ENCODE peak calls at places on chromosome 3, in seven cellular contexts. H is suprapubic skin, A is mucosa of descending colon, W is breast epithelium, Y is heart right ventricle, D is ovary, Q is left ventricle myocardium inferior. S is an unnamed sample.

GRCh38 chr3:159390656-159391055 is 588.8 kb downstream of the MFSD1 start:
- DNase-seq in D (no peak), A (no peak), Q (no peak), Y (no peak), W (no peak), H (no peak), S (no peak)

GRCh38 chr3:168096210-168096795 is 579 bp upstream of the GOLIM4 start:
- DNase-seq in Q (peak; percentile 33), W (no peak), A (peak; percentile 59), Y (peak; percentile 36), H (peak; percentile 78), D (no peak), S (peak; percentile 59)

GRCh38 chr3:107263269-107264021 is 113.8 kb upstream of the CCDC54 start:
- DNase-seq in W (no peak), D (peak; percentile 36), H (no peak), A (no peak), Q (no peak), Y (no peak), S (no peak)

GRCh38 chr3:69304396-69304795 is 81.5 kb downstream of the FRMD4B start:
- DNase-seq in Y (no peak), W (no peak), D (no peak), A (no peak), H (no peak), Q (no peak), S (no peak)

GRCh38 chr3:111936191-111936841 is 42.5 kb upstream of the ABHD10 start:
- DNase-seq in A (no peak), D (no peak), H (no peak), Q (no peak), W (no peak), Y (no peak), S (no peak)

GRCh38 chr3:124213641-124214040 is 221.7 kb upstream of the ROPN1 start:
- DNase-seq in Y (no peak), Q (no peak), H (no peak), W (no peak), A (no peak), D (no peak), S (no peak)

GRCh38 chr3:197545111-197545510 is 10.7 kb downstream of the BDH1 start:
- DNase-seq in Y (no peak), H (no peak), D (no peak), W (no peak), Q (no peak), A (no peak), S (no peak)

GRCh38 chr3:196203833-196204232 is 7.4 kb downstream of the ZDHHC19 start:
- DNase-seq in Y (no peak), W (no peak), D (no peak), Q (no peak), A (no peak), H (no peak), S (no peak)

GRCh38 chr3:157156844-157157635 is 2.9 kb downstream of the CCNL1 start:
- DNase-seq in Y (no peak), Q (no peak), H (no peak), D (no peak), A (no peak), W (no peak), S (no peak)

GRCh38 chr3:194389269-194389668 is 9.8 kb downstream of the GP5 start:
- DNase-seq in A (no peak), W (no peak), Y (no peak), H (peak; percentile 72), Q (no peak), D (no peak), S (no peak)

GRCh38 chr3:170425491-170426239 is 7.0 kb downstream of the CLDN11 start:
- DNase-seq in D (no peak), W (peak; percentile 51), Q (no peak), A (no peak), H (no peak), Y (no peak), S (no peak)

GRCh38 chr3:126499401-126499800 is 18.2 kb downstream of the UROC1 start:
- DNase-seq in D (no peak), Q (no peak), H (no peak), W (no peak), Y (no peak), A (no peak), S (peak; percentile 36)

GRCh38 chr3:179321585-179322322 is 1.1 kb upstream of the ZNF639 start:
- DNase-seq in Q (no peak), H (no peak), A (no peak), D (peak; percentile 66), W (no peak), Y (no peak), S (no peak)

GRCh38 chr3:158672293-158673176 is at the start of gene LXN:
- DNase-seq in D (peak; percentile 82), Q (peak; percentile 84), H (peak; percentile 88), A (peak; percentile 94), W (peak; percentile 83), Y (peak; percentile 78), S (peak; percentile 86)

GRCh38 chr3:188683032-188683491 is 488.7 kb upstream of the TPRG1 start:
- DNase-seq in A (no peak), W (no peak), H (no peak), Q (no peak), D (no peak), Y (no peak), S (no peak)

GRCh38 chr3:169772530-169772950 is 656 bp upstream of the MYNN start:
- DNase-seq in Y (peak; percentile 61), D (peak; percentile 78), Q (peak; percentile 72), A (no peak), H (no peak), W (peak; percentile 83), S (peak; percentile 79)

GRCh38 chr3:18575573-18575972 is 150.4 kb upstream of the SATB1 start:
- DNase-seq in D (no peak), W (no peak), Q (no peak), Y (no peak), A (no peak), H (no peak), S (no peak)

GRCh38 chr3:114624047-114624445 is 330.2 kb downstream of the TIGIT start:
- DNase-seq in W (no peak), A (no peak), D (peak; percentile 68), Y (peak; percentile 21), Q (peak; percentile 48), H (peak; percentile 78), S (no peak)

GRCh38 chr3:14434541-14435151 is 32.2 kb downstream of the SLC6A6 start:
- DNase-seq in A (no peak), H (no peak), Q (peak; percentile 51), Y (peak; percentile 66), W (peak; percentile 85), D (no peak), S (no peak)

GRCh38 chr3:141425523-141426233 is 57.4 kb downstream of the ZBTB38 start:
- DNase-seq in W (no peak), Y (no peak), D (no peak), Q (no peak), A (no peak), H (no peak), S (no peak)

GRCh38 chr3:26638113-26638512 is 15.5 kb downstream of the LRRC3B start:
- DNase-seq in Y (no peak), A (no peak), D (no peak), Q (no peak), W (no peak), H (no peak), S (no peak)

GRCh38 chr3:169998668-169999131 is 32.1 kb downstream of the SEC62 start:
- DNase-seq in H (no peak), Y (no peak), Q (no peak), D (no peak), W (no peak), A (no peak), S (no peak)

GRCh38 chr3:159978918-159979703 is 9.5 kb upstream of the IL12A start:
- DNase-seq in D (no peak), Q (no peak), Y (no peak), H (no peak), W (no peak), A (no peak), S (no peak)

GRCh38 chr3:117019082-117019713 is 309.6 kb downstream of the TUSC7 start:
- DNase-seq in Q (peak; percentile 24), Y (peak; percentile 17), H (no peak), A (peak; percentile 33), W (peak; percentile 26), D (peak; percentile 62), S (no peak)

GRCh38 chr3:124412642-124413041 is 317.6 kb upstream of the UMPS start:
- DNase-seq in Y (no peak), D (no peak), H (no peak), Q (no peak), W (no peak), A (no peak), S (no peak)

GRCh38 chr3:106247902-106248684 is 379.3 kb upstream of the CBLB start:
- DNase-seq in Q (no peak), H (no peak), W (no peak), Y (no peak), D (no peak), A (no peak), S (no peak)
- H3K4me1 ChIP-seq in Q (no peaks in the 10 kb centered on the region), H (no peaks in the 10 kb centered on the region), W (no peaks in the 10 kb centered on the region), Y (no peaks in the 10 kb centered on the region), D (no peaks in the 10 kb centered on the region), A (no peaks in the 10 kb centered on the region), S (no peaks in the 10 kb centered on the region)

DNA sequence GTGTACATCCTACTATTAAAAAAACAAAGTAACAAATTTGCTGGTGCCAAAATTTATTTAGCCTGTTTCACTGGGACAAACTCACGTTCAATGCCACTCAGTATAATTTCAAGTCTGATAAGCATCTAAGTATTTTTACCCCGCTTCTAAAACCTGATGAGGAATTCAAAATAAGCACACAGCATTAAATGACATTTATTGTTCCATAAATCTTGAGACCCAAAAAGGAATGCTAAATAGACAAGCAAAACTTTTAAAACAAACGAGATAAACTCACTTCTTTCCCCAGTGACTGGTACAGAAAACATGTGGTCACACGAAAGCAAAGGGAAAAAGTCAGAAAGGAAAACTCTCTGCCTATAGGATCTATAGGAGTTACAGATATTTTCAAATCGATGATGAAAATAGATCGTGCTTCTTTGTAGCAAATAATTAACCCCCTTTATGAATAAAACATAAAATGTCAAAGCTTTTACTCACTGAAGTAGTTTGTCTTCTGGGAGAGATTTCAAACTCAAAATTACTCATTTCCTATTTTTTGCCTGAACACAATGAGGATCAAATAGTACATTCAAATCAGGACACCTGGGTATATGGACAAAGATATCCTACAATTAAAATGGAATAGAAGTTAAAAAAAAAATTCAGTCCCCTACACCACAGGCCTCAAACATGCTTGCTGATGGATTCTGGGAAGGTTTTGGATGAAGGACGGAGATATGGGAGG is 51.7 kb downstream of the UBP1 start:
- DNase-seq in H (no peak), W (no peak), A (no peak), D (no peak), Y (no peak), Q (no peak), S (no peak)
- H3K36me3 ChIP-seq in H (peaks cover 86% of the 10 kb centered on the region), W (no peaks in the 10 kb centered on the region), A (no peaks in the 10 kb centered on the region), D (no peaks in the 10 kb centered on the region), Y (no peaks in the 10 kb centered on the region), Q (peaks cover 87% of the 10 kb centered on the region), S (peaks cover 11% of the 10 kb centered on the region)

GRCh38 chr3:165210132-165210531 is 13.9 kb upstream of the SLITRK3 start:
- DNase-seq in Q (no peak), W (no peak), D (no peak), H (no peak), Y (no peak), A (no peak), S (no peak)
- TF ChIP-seq CTCF in Q (peak; percentile 19), W (no peak), D (no peak), H (no peak), Y (no peak), A (no peak), S (peak; percentile 13)

DNA sequence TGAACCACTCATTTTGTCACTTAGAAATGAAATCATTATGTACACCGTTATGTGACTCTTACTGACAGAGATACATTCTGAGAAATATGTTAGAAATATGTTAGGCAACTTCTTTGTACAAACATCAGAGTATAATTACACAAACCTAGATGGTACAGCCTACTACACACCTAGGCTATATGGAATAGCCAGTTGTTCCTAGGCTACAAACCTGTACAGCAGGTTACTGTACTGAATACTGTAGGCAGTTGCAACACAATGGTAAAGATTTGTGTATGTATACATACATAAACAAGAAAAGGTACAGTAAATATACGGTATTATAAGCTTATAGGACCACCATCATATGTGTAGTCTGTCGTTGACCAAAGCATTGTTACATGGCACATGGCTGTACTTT is 3.7 kb downstream of the SACM1L start:
- DNase-seq in D (no peak), Q (no peak), W (no peak), A (no peak), H (no peak), Y (no peak), S (no peak)
- H3K4me1 ChIP-seq in D (peaks cover 5% of the 10 kb centered on the region), Q (peaks cover 73% of the 10 kb centered on the region), W (peaks cover 4% of the 10 kb centered on the region), A (peaks cover 29% of the 10 kb centered on the region), H (peaks cover 62% of the 10 kb centered on the region), Y (peaks cover 60% of the 10 kb centered on the region), S (peaks cover 30% of the 10 kb centered on the region)